ENCODE peak calls at places on chromosome 13, in six cellular contexts. K, U, F, A, O and B are unnamed samples.
A peak's percentile ranks its signal among the peaks of the same experiment; 100 is the strongest.

GRCh38 chr13:66887088-66887487 is 343.0 kb downstream of the PCDH9 start:
- DNase-seq in K (no peak), U (no peak), F (no peak), A (no peak), O (peak; percentile 8), B (no peak)

GRCh38 chr13:92716749-92717148 is 509.9 kb upstream of the GPC6 start:
- DNase-seq in K (no peak), U (peak; percentile 5), F (no peak), A (no peak), O (no peak), B (no peak)

GRCh38 chr13:92074658-92075057 is 676.2 kb downstream of the GPC5 start:
- DNase-seq in K (no peak), U (no peak), F (no peak), A (no peak), O (peak; percentile 14), B (no peak)

GRCh38 chr13:42894765-42895181 is 97.3 kb downstream of the EPSTI1 start:
- DNase-seq in K (no peak), U (no peak), F (no peak), A (no peak), O (peak; percentile 35), B (no peak)

GRCh38 chr13:21735621-21736401 is 64.9 kb downstream of the FGF9 start:
- DNase-seq in K (peak; percentile 57), U (no peak), F (no peak), A (peak; percentile 89), O (no peak), B (no peak)

GRCh38 chr13:48216204-48216711 is 16.7 kb upstream of the ITM2B start:
- DNase-seq in K (no peak), U (no peak), F (no peak), A (no peak), O (no peak), B (no peak)

GRCh38 chr13:100694722-100695644 is 20.4 kb upstream of the TMTC4 start:
- DNase-seq in K (peak; percentile 50), U (no peak), F (peak; percentile 53), A (no peak), O (peak; percentile 58), B (no peak)

GRCh38 chr13:49098771-49099512 is 121.2 kb upstream of the MLNR start:
- DNase-seq in K (no peak), U (no peak), F (no peak), A (no peak), O (peak; percentile 9), B (peak; percentile 34)

GRCh38 chr13:27304611-27305010 is 34.0 kb downstream of the RASL11A start:
- DNase-seq in K (no peak), U (no peak), F (no peak), A (no peak), O (no peak), B (no peak)

GRCh38 chr13:30364876-30365275 is 57.4 kb upstream of the UBE2L5 start:
- DNase-seq in K (no peak), U (no peak), F (no peak), A (no peak), O (no peak), B (no peak)

GRCh38 chr13:114031631-114032030 is 57.8 kb upstream of the C13orf46 start:
- DNase-seq in K (peak; percentile 56), U (no peak), F (no peak), A (no peak), O (no peak), B (peak; percentile 48)

GRCh38 chr13:100234524-100235136 is 145.7 kb downstream of the PCCA start:
- DNase-seq in K (no peak), U (no peak), F (no peak), A (no peak), O (no peak), B (no peak)

GRCh38 chr13:38641164-38641948 is 45.5 kb upstream of the FREM2 start:
- DNase-seq in K (no peak), U (no peak), F (no peak), A (no peak), O (peak; percentile 5), B (no peak)

GRCh38 chr13:83634601-83635000 is 247.7 kb downstream of the SLITRK1 start:
- DNase-seq in K (no peak), U (no peak), F (no peak), A (no peak), O (no peak), B (no peak)

GRCh38 chr13:31092631-31093030 is 69.1 kb downstream of the HSPH1 start:
- DNase-seq in K (no peak), U (no peak), F (no peak), A (no peak), O (no peak), B (no peak)

GRCh38 chr13:100129605-100130004 is 40.7 kb downstream of the PCCA start:
- DNase-seq in K (no peak), U (peak; percentile 7), F (no peak), A (no peak), O (no peak), B (peak; percentile 40)

GRCh38 chr13:110023729-110024645 is 237.6 kb upstream of the IRS2 start:
- DNase-seq in K (peak; percentile 59), U (no peak), F (peak; percentile 37), A (no peak), O (no peak), B (no peak)

GRCh38 chr13:27250833-27251165 is 559 bp upstream of the RPL21 start:
- DNase-seq in K (no peak), U (no peak), F (no peak), A (no peak), O (no peak), B (no peak)

GRCh38 chr13:24692541-24692940 is 12.3 kb downstream of the ATP12A start:
- DNase-seq in K (no peak), U (peak; percentile 9), F (no peak), A (no peak), O (no peak), B (no peak)

GRCh38 chr13:86572115-86572514 is 772.9 kb upstream of the SLITRK6 start:
- DNase-seq in K (no peak), U (no peak), F (no peak), A (no peak), O (no peak), B (no peak)

GRCh38 chr13:40024578-40024952 is 369.1 kb downstream of the COG6 start:
- DNase-seq in K (no peak), U (no peak), F (no peak), A (no peak), O (no peak), B (no peak)
- TF ChIP-seq CTCF in K (no peak), U (no peak), F (no peak), A (no peak), O (no peak), B (no peak)

GRCh38 chr13:76845865-76846264 is 40.3 kb downstream of the KCTD12 start:
- DNase-seq in K (no peak), U (no peak), F (no peak), A (no peak), O (no peak), B (no peak)
- TF ChIP-seq EP300 in K (no peak), U (no peak), F (no peak), A (no peak), O (no peak), B (no peak)

GRCh38 chr13:111567637-111568036 is 247.2 kb downstream of the TEX29 start:
- DNase-seq in K (no peak), U (no peak), F (no peak), A (no peak), O (no peak), B (no peak)

GRCh38 chr13:111564657-111565056 is 244.2 kb downstream of the TEX29 start:
- DNase-seq in K (no peak), U (no peak), F (no peak), A (no peak), O (no peak), B (no peak)

GRCh38 chr13:111565400-111565799 is 245.0 kb downstream of the TEX29 start:
- DNase-seq in K (no peak), U (no peak), F (no peak), A (no peak), O (no peak), B (no peak)

GRCh38 chr13:111568290-111568689 is 247.8 kb downstream of the TEX29 start:
- DNase-seq in K (no peak), U (no peak), F (no peak), A (no peak), O (no peak), B (no peak)

GRCh38 chr13:111566567-111566966 is 246.1 kb downstream of the TEX29 start:
- DNase-seq in K (no peak), U (no peak), F (no peak), A (no peak), O (no peak), B (no peak)
- H3K27me3 ChIP-seq in K (no peaks in the 10 kb centered on the region), U (no peaks in the 10 kb centered on the region), F (peaks cover 27% of the 10 kb centered on the region), A (no peaks in the 10 kb centered on the region), O (no peaks in the 10 kb centered on the region), B (no peaks in the 10 kb centered on the region)

DNA sequence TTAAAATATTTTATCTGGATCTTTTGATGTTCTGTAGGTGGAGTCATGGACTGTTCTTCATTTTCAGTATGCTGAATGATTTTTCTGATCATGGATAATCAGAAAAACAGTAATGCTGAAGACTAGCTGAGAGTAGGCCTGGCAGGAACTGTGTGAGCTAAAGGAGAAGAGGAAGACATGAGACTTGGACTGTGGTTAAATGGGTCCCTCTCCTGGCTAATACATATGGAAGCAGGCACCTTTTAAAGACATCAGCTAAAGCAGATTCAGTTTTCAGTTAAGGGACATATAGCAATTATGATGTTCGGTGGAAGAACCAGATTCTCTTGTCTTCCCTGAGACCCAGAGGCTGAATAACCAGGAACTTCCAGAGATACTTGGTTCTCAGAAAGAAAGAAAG is 169.4 kb downstream of the OLFM4 start:
- DNase-seq in K (no peak), U (no peak), F (no peak), A (no peak), O (peak; percentile 57), B (no peak)
- TF ChIP-seq CTCF in K (no peak), U (no peak), F (no peak), A (no peak), O (no peak), B (no peak)

DNA sequence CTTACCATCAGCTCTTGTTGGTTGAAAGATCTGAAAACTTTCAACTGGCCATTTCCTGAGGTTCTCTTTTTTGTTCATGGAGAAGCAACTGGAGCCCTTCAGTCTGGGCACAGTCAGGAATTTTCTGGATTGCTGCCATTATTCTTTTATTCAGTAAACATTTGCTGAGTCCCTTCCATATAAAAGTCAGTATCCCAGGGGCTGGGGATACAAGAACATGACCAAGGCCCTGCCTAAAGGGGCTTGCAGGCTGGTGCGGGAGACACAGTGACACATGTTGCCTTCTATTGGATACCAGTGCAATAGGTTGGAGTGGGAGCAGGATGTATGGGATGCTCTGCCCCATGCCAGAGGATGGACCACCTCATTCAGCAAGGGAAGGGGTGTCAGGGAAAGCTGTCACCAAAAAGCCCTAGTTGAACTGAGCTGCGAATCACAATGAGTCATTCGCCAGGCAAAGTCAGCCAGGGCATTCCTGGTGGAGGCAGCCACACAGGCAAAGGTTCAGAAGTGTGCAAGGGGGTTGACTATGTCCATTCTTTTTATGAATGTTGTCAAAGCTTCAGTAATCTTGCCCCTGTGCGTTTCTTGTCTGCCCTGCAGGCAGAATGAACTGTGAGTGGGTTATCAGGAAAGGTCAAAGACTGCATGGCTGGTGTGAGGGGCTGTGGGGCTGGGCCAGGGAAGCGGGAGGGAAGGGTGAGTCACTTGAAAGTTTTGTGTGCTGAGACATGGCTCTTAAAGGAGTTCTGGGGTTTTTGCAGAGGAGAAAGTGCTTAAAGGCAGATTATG is 395.9 kb downstream of the KCNRG start:
- DNase-seq in K (no peak), U (no peak), F (no peak), A (no peak), O (no peak), B (no peak)
- TF ChIP-seq EP300 in K (no peak), U (no peak), F (no peak), A (no peak), O (peak; percentile 25), B (no peak)

GRCh38 chr13:112073245-112074138 is 6.5 kb downstream of the SOX1 start:
- DNase-seq in K (no peak), U (no peak), F (no peak), A (no peak), O (no peak), B (no peak)
- H3K27me3 ChIP-seq in K (no peaks in the 10 kb centered on the region), U (peaks cover 7% of the 10 kb centered on the region), F (peaks cover 98% of the 10 kb centered on the region), A (no peaks in the 10 kb centered on the region), O (peaks cover 88% of the 10 kb centered on the region), B (peaks cover 55% of the 10 kb centered on the region)